ENCODE peak calls at places on chromosomes 16 and 17, in six cellular contexts. K is hepatocyte, S is heart left ventricle, B is prostate gland, G is MG63, Y is IMR-90. Q is an unnamed sample.

GRCh38 chr17:47987240-47987835 is 16.4 kb downstream of the CDK5RAP3 start:
- DNase-seq in Y (no peak), B (peak; percentile 64), K (peak; percentile 45), G (peak; percentile 85), S (peak; percentile 43), Q (no peak)

GRCh38 chr17:32287804-32288511 is 22.3 kb downstream of the RHBDL3 start:
- DNase-seq in Y (no peak), K (no peak), B (no peak), S (no peak), G (no peak), Q (no peak)

GRCh38 chr17:76969598-76970172 is 101.5 kb downstream of the MGAT5B start:
- DNase-seq in S (no peak), Y (no peak), K (peak; percentile 67), G (peak; percentile 41), B (no peak), Q (no peak)

GRCh38 chr17:77457572-77458201 is 316.9 kb downstream of the SEC14L1 start:
- DNase-seq in B (no peak), G (no peak), Y (no peak), S (no peak), K (no peak), Q (no peak)

GRCh38 chr16:31082368-31083045 is 6.2 kb downstream of the PRSS53 start:
- DNase-seq in G (no peak), K (peak; percentile 3), S (no peak), Y (no peak), B (no peak), Q (no peak)

GRCh38 chr17:67442787-67443624 is 65.9 kb downstream of the PITPNC1 start:
- DNase-seq in K (no peak), B (no peak), Y (no peak), G (no peak), S (no peak), Q (no peak)

GRCh38 chr16:80968386-80969113 is 38.1 kb downstream of the CMC2 start:
- DNase-seq in G (no peak), S (no peak), K (peak; percentile 29), B (no peak), Y (peak; percentile 68), Q (no peak)

GRCh38 chr16:82460761-82461160 is 166.0 kb upstream of the CDH13 start:
- DNase-seq in G (no peak), Y (no peak), K (peak; percentile 56), B (no peak), S (no peak), Q (no peak)

GRCh38 chr17:70581459-70581858 is 412.1 kb downstream of the KCNJ2 start:
- DNase-seq in B (no peak), Y (no peak), S (no peak), G (no peak), K (no peak), Q (no peak)

GRCh38 chr17:81734405-81735055 is 22.4 kb downstream of the SLC25A10 start:
- DNase-seq in K (no peak), B (no peak), S (no peak), G (no peak), Y (no peak), Q (no peak)

GRCh38 chr16:81513204-81514040 is 68.8 kb downstream of the CMIP start:
- DNase-seq in G (peak; percentile 65), K (no peak), B (no peak), S (peak; percentile 75), Y (no peak), Q (no peak)

GRCh38 chr17:35082073-35082657 is 18.7 kb upstream of the RFFL start:
- DNase-seq in S (no peak), Y (peak; percentile 84), K (no peak), G (peak; percentile 20), B (no peak), Q (peak; percentile 22)

GRCh38 chr17:32783602-32784001 is 93.3 kb downstream of the MYO1D start:
- DNase-seq in B (peak; percentile 31), G (no peak), K (peak; percentile 78), Y (peak; percentile 66), S (no peak), Q (peak; percentile 61)

GRCh38 chr17:65389956-65390355 is 171.5 kb downstream of the AXIN2 start:
- DNase-seq in G (peak; percentile 73), K (no peak), B (no peak), Y (peak; percentile 68), S (no peak), Q (no peak)

GRCh38 chr16:84616515-84616914 is 1.4 kb downstream of the COTL1 start:
- DNase-seq in B (no peak), K (no peak), G (no peak), S (no peak), Y (no peak), Q (peak; percentile 48)

GRCh38 chr17:57668332-57668731 is 76.8 kb downstream of the CCDC182 start:
- DNase-seq in S (no peak), G (no peak), B (no peak), K (no peak), Y (no peak), Q (no peak)

GRCh38 chr17:64401244-64401860 is 10.7 kb upstream of the PECAM1 start:
- DNase-seq in B (no peak), K (no peak), S (no peak), G (no peak), Y (no peak), Q (no peak)

DNA sequence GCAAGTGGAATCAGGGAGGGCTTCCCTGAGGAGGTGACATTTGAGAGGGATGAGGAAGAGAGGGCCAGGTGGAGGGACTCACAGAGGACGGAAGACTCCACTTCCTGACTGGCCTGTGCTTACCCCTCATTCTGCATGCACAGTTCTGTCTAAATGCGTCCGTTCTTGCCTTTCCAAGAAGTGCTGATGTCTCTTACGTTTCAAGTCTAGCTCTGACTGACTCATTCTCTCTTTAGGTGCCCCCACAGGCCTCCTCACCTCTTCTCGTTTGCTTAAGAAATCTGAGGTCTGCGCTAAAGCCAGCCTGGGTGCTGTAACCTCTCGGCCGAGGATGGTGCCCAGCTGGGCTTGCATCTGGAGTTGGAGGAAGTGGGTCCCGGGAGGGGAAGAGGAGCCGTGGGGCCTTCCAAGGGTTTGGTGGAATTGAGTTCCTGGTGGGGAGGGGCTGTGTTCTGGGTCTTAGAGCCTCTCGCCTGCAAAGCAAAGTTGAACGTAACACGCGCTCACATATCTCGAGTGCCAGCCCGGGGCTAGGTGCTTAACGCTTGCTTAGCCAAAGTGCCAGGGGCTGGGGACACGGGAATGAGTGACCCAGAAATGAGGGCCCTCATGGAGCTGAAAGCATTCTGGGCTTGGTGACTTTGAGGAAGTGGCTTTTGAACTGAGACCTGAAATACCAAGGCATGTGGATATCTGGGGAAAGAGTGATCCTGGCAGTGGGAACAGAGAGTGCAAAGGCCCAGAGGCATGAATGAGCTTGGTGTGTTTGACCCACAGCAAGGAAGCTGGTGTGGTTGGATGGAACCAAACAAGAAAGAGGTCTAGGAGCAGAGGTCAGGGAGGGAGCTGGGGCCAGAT is 4.9 kb downstream of the IL4R start:
- DNase-seq in S (peak; percentile 71), K (peak; percentile 38), B (no peak), G (no peak), Y (peak; percentile 48), Q (no peak)
- H3K4me3 ChIP-seq in S (no peak overlapping the region), K (no peak overlapping the region), B (no peak overlapping the region), G (no peak overlapping the region), Y (no peak overlapping the region), Q (no peak overlapping the region)

GRCh38 chr16:68722119-68723024 is 14.7 kb upstream of the CDH1 start:
- DNase-seq in K (no peak), S (no peak), Y (no peak), B (no peak), G (no peak), Q (no peak)

GRCh38 chr16:68719993-68720489 is 17.1 kb upstream of the CDH1 start:
- DNase-seq in K (no peak), Y (no peak), S (no peak), B (no peak), G (no peak), Q (no peak)

GRCh38 chr16:68715471-68715870 is 21.6 kb upstream of the CDH1 start:
- DNase-seq in K (peak; percentile 37), Y (no peak), S (no peak), B (no peak), G (no peak), Q (no peak)

GRCh38 chr16:68717684-68718083 is 19.4 kb upstream of the CDH1 start:
- DNase-seq in Y (no peak), S (no peak), B (no peak), K (no peak), G (no peak), Q (no peak)

DNA sequence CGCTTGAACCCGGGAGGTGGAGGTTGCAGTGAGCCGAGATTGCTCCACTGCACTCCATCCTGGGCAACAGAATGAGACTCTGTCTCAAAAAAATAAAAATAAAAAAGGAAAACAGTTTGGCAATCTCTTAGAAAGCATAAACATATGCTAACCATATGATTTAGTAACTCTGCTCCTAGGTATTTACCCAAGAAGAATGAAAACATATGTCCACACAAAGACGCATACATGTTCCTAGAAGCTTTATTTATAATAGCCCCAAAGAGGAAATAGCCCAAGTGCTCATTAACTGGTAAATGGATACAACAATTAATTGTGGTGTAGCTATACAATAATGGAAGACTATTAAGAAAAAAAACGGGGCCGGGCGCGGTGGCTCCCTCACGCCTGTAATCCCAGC is 18.5 kb upstream of the CDH1 start:
- DNase-seq in B (no peak), S (no peak), G (no peak), K (no peak), Y (no peak), Q (no peak)
- H3K4me3 ChIP-seq in B (no peak overlapping the region), S (no peak overlapping the region), G (no peak overlapping the region), K (no peak overlapping the region), Y (no peak overlapping the region), Q (no peak overlapping the region)

GRCh38 chr17:74748529-74749261 is at the start of gene NHERF1:
- DNase-seq in B (peak; percentile 96), K (peak; percentile 98), G (peak; percentile 97), Y (peak; percentile 82), S (no peak), Q (peak; percentile 82)

GRCh38 chr17:74749262-74750038 is 1.0 kb downstream of the NHERF1 start:
- DNase-seq in S (no peak), B (no peak), K (peak; percentile 78), G (no peak), Y (no peak), Q (no peak)

GRCh38 chr17:74750039-74750326 is 1.6 kb downstream of the NHERF1 start:
- DNase-seq in B (no peak), Y (no peak), K (no peak), G (no peak), S (no peak), Q (no peak)

GRCh38 chr17:74751210-74751529 is 2.7 kb downstream of the NHERF1 start:
- DNase-seq in K (no peak), S (no peak), G (no peak), Y (no peak), B (no peak), Q (no peak)

DNA sequence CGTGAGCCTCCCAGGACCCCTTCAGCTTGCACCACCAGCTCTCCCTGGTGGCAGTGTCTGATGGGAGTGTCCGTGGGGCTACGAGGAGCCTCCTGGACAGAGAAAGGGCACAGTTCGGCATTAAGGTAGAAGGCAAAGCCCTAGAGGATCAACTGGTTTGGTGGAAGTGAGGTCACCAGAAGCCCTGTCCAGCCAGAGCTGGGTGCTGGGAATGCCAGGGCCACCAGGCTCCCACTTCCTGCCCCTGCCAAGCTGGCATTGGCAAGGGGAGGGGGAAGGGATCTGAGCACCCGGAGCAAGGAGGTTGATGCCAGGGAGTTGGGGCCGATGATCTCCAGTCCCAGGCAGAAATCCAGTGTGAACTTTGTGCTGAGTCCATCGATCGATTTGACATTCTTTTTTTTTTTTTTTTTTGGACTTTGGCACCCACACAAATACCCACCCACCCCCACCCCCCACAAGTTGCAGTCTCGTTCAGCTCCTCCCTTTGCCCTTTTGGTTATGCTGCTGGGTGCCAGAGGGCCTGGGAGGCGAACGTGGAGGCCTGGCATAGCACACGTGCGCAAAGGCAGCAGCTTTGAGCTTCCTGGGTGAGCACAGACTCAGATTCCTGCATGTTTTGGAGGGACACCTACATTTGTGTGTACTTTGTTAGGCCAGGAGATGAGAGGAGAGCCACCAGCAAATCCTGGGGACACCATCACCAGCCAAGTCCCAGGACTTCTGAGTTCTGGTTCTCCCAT is 2.1 kb downstream of the NHERF1 start:
- DNase-seq in Y (no peak), K (peak; percentile 65), B (no peak), G (peak; percentile 88), S (peak; percentile 67), Q (no peak)
- H3K4me3 ChIP-seq in Y (no peak overlapping the region), K (peak overlapping the region; percentile 98), B (peak overlapping the region; percentile 93), G (peak overlapping the region; percentile 99), S (peak overlapping the region; percentile 99), Q (peak overlapping the region; percentile 88)

GRCh38 chr17:41784207-41784744 is 2.2 kb downstream of the JUP start:
- DNase-seq in K (peak; percentile 68), G (no peak), Y (peak; percentile 71), B (peak; percentile 53), S (peak; percentile 72), Q (no peak)
- H3K4me3 ChIP-seq in K (peak overlapping the region; percentile 28), G (no peak overlapping the region), Y (peak overlapping the region; percentile 25), B (peak overlapping the region; percentile 74), S (peak overlapping the region; percentile 98), Q (no peak overlapping the region)

Q was measured in Jurkat, Clone E6-1.